ENCODE peak calls at places on chromosomes 13 and 19, in five cellular contexts. U is left cardiac atrium, L is fibroblast of lung, I is fibroblast of pulmonary artery, T is nucleus accumbens. J is an unnamed sample.

GRCh38 chr13:32007494-32007893 is 24.1 kb upstream of the FRY start:
- DNase-seq in I (no peak), T (no peak), L (no peak), U (no peak), J (no peak)

GRCh38 chr19:50496189-50497029 is 14.6 kb downstream of the JOSD2 start:
- DNase-seq in I (no peak), U (peak), L (no peak), T (peak), J (no peak)

GRCh38 chr13:113275387-113275786 is 21.7 kb upstream of the LAMP1 start:
- DNase-seq in U (no peak), T (peak), L (peak), I (peak), J (peak)

GRCh38 chr19:45047188-45047797 is 8.4 kb downstream of the CLASRP start:
- DNase-seq in I (no peak), T (no peak), U (no peak), L (no peak), J (no peak)

GRCh38 chr19:29772696-29773095 is 39.1 kb upstream of the CCNE1 start:
- DNase-seq in T (no peak), L (no peak), I (no peak), U (no peak), J (no peak)

GRCh38 chr19:52190679-52191293 is 934 bp downstream of the PPP2R1A start:
- DNase-seq in I (peak), L (peak), T (no peak), U (peak), J (peak)

GRCh38 chr13:40589285-40590109 is 76.9 kb downstream of the FOXO1 start:
- DNase-seq in U (peak), T (peak), L (peak), I (peak), J (peak)

GRCh38 chr13:92346046-92346445 is 880.6 kb upstream of the GPC6 start:
- DNase-seq in T (no peak), I (peak), L (peak), U (no peak), J (no peak)

GRCh38 chr19:33641956-33642498 is 20.3 kb downstream of the CHST8 start:
- DNase-seq in U (no peak), T (no peak), L (no peak), I (no peak), J (no peak)

GRCh38 chr19:15614507-15615379 is at the start of gene CYP4F8:
- DNase-seq in U (no peak), T (no peak), I (no peak), L (no peak), J (no peak)

GRCh38 chr19:6126335-6126974 is 9.0 kb upstream of the ACSBG2 start:
- DNase-seq in T (no peak), L (peak), I (peak), U (no peak), J (no peak)

GRCh38 chr13:23567792-23568480 is 2.3 kb upstream of the TNFRSF19 start:
- DNase-seq in T (no peak), L (no peak), U (no peak), I (no peak), J (no peak)

GRCh38 chr19:33064778-33065550 is at the start of gene RHPN2:
- DNase-seq in L (peak), U (peak), I (peak), T (no peak), J (peak)

GRCh38 chr13:37118002-37118401 is 12.5 kb upstream of the CSNK1A1L start:
- DNase-seq in U (peak), T (peak), I (no peak), L (no peak), J (no peak)

GRCh38 chr13:99040536-99041141 is 62.8 kb upstream of the DOCK9 start:
- DNase-seq in L (no peak), T (no peak), I (no peak), U (no peak), J (no peak)

GRCh38 chr13:92137519-92137918 is 739.1 kb downstream of the GPC5 start:
- DNase-seq in T (no peak), L (peak), I (peak), U (no peak), J (no peak)